ENCODE peak calls at places on chromosomes 1 and 21, in six cellular contexts. Q, O, F, A, J and W are unnamed samples.

GRCh38 chr21:46352913-46353312 is 29.0 kb downstream of the PCNT start:
- DNase-seq in Q (no peak), O (no peak), F (no peak), A (no peak), J (no peak), W (no peak)

GRCh38 chr1:183480971-183481431 is 8.7 kb downstream of the SMG7 start:
- DNase-seq in Q (no peak), O (no peak), F (no peak), A (peak), J (peak), W (peak)

GRCh38 chr1:182702826-182703524 is 18.6 kb upstream of the RGS8 start:
- DNase-seq in Q (no peak), O (no peak), F (no peak), A (no peak), J (no peak), W (no peak)

GRCh38 chr1:63877816-63878215 is 104.0 kb downstream of the ROR1 start:
- DNase-seq in Q (no peak), O (no peak), F (peak), A (peak), J (peak), W (no peak)

GRCh38 chr1:46522184-46522968 is 29.1 kb downstream of the KNCN start:
- DNase-seq in Q (peak), O (peak), F (peak), A (peak), J (peak), W (peak)

GRCh38 chr1:52907068-52907811 is 14.3 kb downstream of the ECHDC2 start:
- DNase-seq in Q (no peak), O (no peak), F (no peak), A (no peak), J (no peak), W (no peak)

GRCh38 chr1:151362308-151363155 is 10.0 kb downstream of the SELENBP1 start:
- DNase-seq in Q (no peak), O (peak), F (no peak), A (no peak), J (no peak), W (no peak)

GRCh38 chr1:194181845-194182244 is 995.4 kb upstream of the B3GALT2 start:
- DNase-seq in Q (no peak), O (no peak), F (no peak), A (no peak), J (no peak), W (no peak)

GRCh38 chr21:26811031-26811430 is 34.2 kb downstream of the ADAMTS1 start:
- DNase-seq in Q (no peak), O (no peak), F (no peak), A (peak), J (peak), W (no peak)

GRCh38 chr1:200042437-200043329 is 15.2 kb downstream of the NR5A2 start:
- DNase-seq in Q (no peak), O (peak), F (no peak), A (no peak), J (no peak), W (no peak)

GRCh38 chr1:213138391-213138790 is 87.3 kb downstream of the RPS6KC1 start:
- DNase-seq in Q (no peak), O (no peak), F (no peak), A (no peak), J (no peak), W (no peak)
- TF ChIP-seq CTCF in Q (no peak), O (no peak), F (no peak), A (no peak), J (no peak), W (no peak)

GRCh38 chr1:152739841-152740240 is 18.0 kb upstream of the KPRP start:
- DNase-seq in Q (no peak), O (no peak), F (no peak), A (peak), J (no peak), W (peak)

GRCh38 chr1:152735648-152736047 is 22.2 kb upstream of the KPRP start:
- DNase-seq in Q (no peak), O (peak), F (no peak), A (no peak), J (no peak), W (peak)
- TF ChIP-seq CTCF in Q (no peak), O (peak), F (no peak), A (peak), J (no peak), W (peak)

GRCh38 chr1:117076648-117077047 is 16.5 kb downstream of the TTF2 start:
- DNase-seq in Q (no peak), O (no peak), F (no peak), A (no peak), J (no peak), W (no peak)
- TF ChIP-seq CTCF in Q (no peak), O (no peak), F (no peak), A (no peak), J (no peak), W (no peak)

GRCh38 chr1:50739125-50739524 is 220.9 kb downstream of the FAF1 start:
- DNase-seq in Q (no peak), O (no peak), F (no peak), A (no peak), J (no peak), W (no peak)

DNA sequence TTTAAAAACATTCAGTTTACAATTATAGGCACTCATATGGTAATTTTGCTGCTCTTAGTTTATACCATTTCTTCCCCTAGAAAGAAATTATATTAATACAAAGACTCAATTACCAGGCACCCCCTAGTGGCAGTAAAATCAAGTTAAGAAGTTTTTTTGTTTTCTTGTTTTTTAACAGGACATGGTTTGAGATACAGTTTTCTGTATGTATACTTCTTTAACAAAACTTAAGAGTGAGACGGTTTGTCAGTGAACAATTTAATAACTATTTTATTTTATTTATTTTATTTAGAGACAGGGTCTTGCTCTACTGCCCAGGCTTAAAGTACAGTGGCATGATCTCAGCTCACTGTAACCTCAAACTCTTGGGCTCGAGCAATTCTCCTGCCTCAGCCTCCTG is 224.6 kb downstream of the FAF1 start:
- DNase-seq in Q (no peak), O (peak), F (peak), A (peak), J (peak), W (peak)
- TF ChIP-seq CTCF in Q (peak), O (peak), F (peak), A (peak), J (peak), W (peak)

GRCh38 chr1:114764689-114765088 is 6.9 kb upstream of the CSDE1 start:
- DNase-seq in Q (no peak), O (no peak), F (no peak), A (no peak), J (no peak), W (no peak)
- TF ChIP-seq CTCF in Q (no peak), O (no peak), F (no peak), A (peak), J (no peak), W (peak)

GRCh38 chr1:111739222-111739983 is at the start of gene INKA2:
- DNase-seq in Q (no peak), O (peak), F (peak), A (peak), J (peak), W (peak)
- TF ChIP-seq CTCF in Q (no peak), O (no peak), F (no peak), A (no peak), J (peak), W (no peak)

GRCh38 chr1:74908131-74908530 is 175.2 kb downstream of the TYW3 start:
- DNase-seq in Q (no peak), O (no peak), F (no peak), A (no peak), J (no peak), W (no peak)

GRCh38 chr1:74913978-74914377 is 181.0 kb downstream of the TYW3 start:
- DNase-seq in Q (no peak), O (no peak), F (no peak), A (no peak), J (no peak), W (no peak)

DNA sequence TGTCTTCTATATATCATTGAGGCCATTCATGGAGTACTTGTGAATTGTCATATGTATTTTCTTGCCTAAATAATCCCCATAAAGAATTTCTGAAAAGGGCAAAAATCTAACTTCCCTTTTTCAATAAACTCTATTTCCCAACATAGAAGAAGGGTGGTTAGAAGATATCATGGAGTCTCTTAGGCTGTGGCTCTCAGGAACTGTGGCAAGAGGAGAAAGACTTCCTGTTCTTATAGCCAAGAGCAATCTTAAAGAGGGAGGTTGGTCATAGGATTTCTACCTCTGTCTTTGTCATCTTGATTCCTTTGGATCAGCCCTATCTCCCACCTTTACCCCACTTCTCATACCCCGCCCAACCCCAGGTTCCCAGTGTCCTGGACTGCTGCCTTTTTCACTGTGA is 175.8 kb downstream of the TYW3 start:
- DNase-seq in Q (no peak), O (no peak), F (no peak), A (no peak), J (no peak), W (no peak)
- TF ChIP-seq CTCF in Q (no peak), O (no peak), F (no peak), A (no peak), J (no peak), W (no peak)